ENCODE peak calls at places on chromosomes 4 and X, in ten cellular contexts. Y is pulmonary artery endothelial cell; P is lung; U is Ammon's horn; L is coronary artery; F is stimulated activated CD4-positive, alpha-beta T cell treated with anti-CD3 and anti-CD28 coated beads, Interleukin-15, amount 100 ng/mL, for 24 hours; C is IMR-90; M is endothelial cell; A is thyroid gland; I is psoas muscle. R is an unnamed sample.
A peak's percentile ranks its signal among the peaks of the same experiment; 100 is the strongest.

GRCh38 chr4:24770111-24770584 is 25.2 kb upstream of the SOD3 start:
- DNase-seq in F (peak; percentile 7), C (peak; percentile 97), P (no peak), U (peak; percentile 8), M (no peak), L (no peak), Y (no peak), A (no peak), I (no peak), R (no peak)

GRCh38 chr4:100302061-100303026 is 112.1 kb upstream of the DDIT4L start:
- DNase-seq in A (no peak), C (no peak), I (peak; percentile 32), P (no peak), F (no peak), L (no peak), M (no peak), U (no peak), Y (no peak), R (no peak)

GRCh38 chr4:56907489-56908205 is at the start of gene REST:
- DNase-seq in P (peak; percentile 73), F (peak; percentile 85), C (peak; percentile 52), M (peak; percentile 90), U (peak; percentile 71), Y (no peak), I (peak; percentile 81), L (peak; percentile 84), A (peak; percentile 75), R (peak; percentile 64)

GRCh38 chr4:166422475-166422874 is 549.4 kb downstream of the TLL1 start:
- DNase-seq in M (no peak), U (no peak), F (no peak), L (no peak), A (no peak), Y (no peak), C (peak; percentile 2), I (no peak), P (no peak), R (no peak)

GRCh38 chrX:27728291-27728690 is 79.5 kb upstream of the MAGEB10 start:
- DNase-seq in F (no peak), C (peak; percentile 42), I (no peak), P (no peak), L (no peak), Y (peak; percentile 39), M (no peak), A (no peak), U (no peak), R (no peak)

GRCh38 chr4:82748176-82748575 is 50.4 kb downstream of the SCD5 start:
- DNase-seq in Y (no peak), A (peak; percentile 31), U (peak; percentile 76), I (no peak), P (no peak), L (no peak), C (peak; percentile 65), F (no peak), M (no peak), R (no peak)

GRCh38 chrX:1883772-1884171 is 268.9 kb downstream of the ASMT start:
- DNase-seq in I (no peak), C (no peak), P (no peak), U (no peak), L (no peak), A (no peak), M (peak; percentile 26), Y (no peak), F (no peak), R (peak; percentile 6)

GRCh38 chrX:40685352-40685918 is 38.1 kb upstream of the CXorf38 start:
- DNase-seq in C (no peak), U (no peak), M (no peak), A (no peak), P (no peak), Y (no peak), L (no peak), I (no peak), F (no peak), R (peak; percentile 4)

GRCh38 chrX:150456466-150456865 is 93.3 kb downstream of the MAMLD1 start:
- DNase-seq in I (no peak), A (no peak), L (no peak), M (no peak), Y (no peak), P (no peak), C (no peak), U (no peak), F (no peak), R (peak; percentile 18)

GRCh38 chr4:76987153-76987562 is 37.6 kb downstream of the SEPTIN11 start:
- DNase-seq in U (no peak), C (peak; percentile 99), A (no peak), M (no peak), Y (no peak), P (no peak), F (no peak), I (peak; percentile 27), L (no peak), R (no peak)

GRCh38 chr4:38785901-38786402 is 3.2 kb upstream of the TLR10 start:
- DNase-seq in A (no peak), Y (no peak), I (no peak), M (no peak), L (no peak), C (no peak), U (peak; percentile 66), F (no peak), P (no peak), R (no peak)

GRCh38 chr4:84622959-84623358 is 40.0 kb downstream of the CDS1 start:
- DNase-seq in U (no peak), I (no peak), A (no peak), F (no peak), L (no peak), P (no peak), M (no peak), Y (no peak), C (no peak), R (no peak)

GRCh38 chr4:27429260-27429970 is 568.8 kb downstream of the STIM2 start:
- DNase-seq in C (no peak), Y (no peak), U (peak; percentile 21), M (no peak), I (no peak), L (no peak), F (no peak), P (no peak), A (no peak), R (no peak)

GRCh38 chr4:185219551-185220344 is 10.3 kb downstream of the SNX25 start:
- DNase-seq in P (no peak), U (peak; percentile 48), L (no peak), Y (no peak), I (no peak), F (no peak), A (peak; percentile 69), C (peak; percentile 78), M (no peak), R (no peak)

GRCh38 chr4:8281519-8282133 is 12.1 kb downstream of the HTRA3 start:
- DNase-seq in P (no peak), M (no peak), I (peak; percentile 80), L (no peak), A (peak; percentile 29), Y (no peak), F (no peak), U (no peak), C (peak; percentile 74), R (no peak)

GRCh38 chr4:67030636-67031035 is 514.7 kb downstream of the CENPC start:
- DNase-seq in A (no peak), Y (no peak), I (no peak), M (no peak), U (no peak), P (no peak), C (no peak), F (no peak), L (no peak), R (no peak)

GRCh38 chr4:55116450-55116849 is 8.9 kb downstream of the KDR start:
- DNase-seq in F (no peak), U (no peak), C (no peak), P (no peak), A (no peak), I (no peak), Y (no peak), M (peak; percentile 35), L (no peak), R (no peak)

GRCh38 chr4:110801591-110801990 is 178.7 kb upstream of the PITX2 start:
- DNase-seq in F (no peak), U (no peak), L (no peak), I (no peak), P (no peak), A (no peak), M (no peak), Y (no peak), C (no peak), R (no peak)

GRCh38 chrX:63747331-63747730 is 37.7 kb downstream of the ARHGEF9 start:
- DNase-seq in Y (peak; percentile 62), I (no peak), L (no peak), F (no peak), P (no peak), C (peak; percentile 68), M (no peak), U (no peak), A (no peak), R (no peak)

GRCh38 chr4:127558489-127559407 is 74.0 kb upstream of the INTU start:
- DNase-seq in P (no peak), L (no peak), M (no peak), F (no peak), C (no peak), Y (no peak), I (no peak), A (no peak), U (no peak), R (no peak)

GRCh38 chr4:140343303-140343702 is 30.1 kb upstream of the SCOC start:
- DNase-seq in U (no peak), F (no peak), C (no peak), Y (peak; percentile 1), I (no peak), P (peak; percentile 81), A (peak; percentile 68), M (no peak), L (no peak), R (no peak)

GRCh38 chr4:152850377-152850776 is 70.6 kb downstream of the ARFIP1 start:
- DNase-seq in L (no peak), F (peak; percentile 42), P (peak; percentile 70), I (peak; percentile 42), U (peak; percentile 5), M (peak; percentile 8), Y (no peak), C (peak; percentile 54), A (peak; percentile 62), R (peak; percentile 74)

GRCh38 chrX:55490121-55490520 is 473 bp upstream of the USP51 start:
- DNase-seq in A (no peak), C (no peak), P (no peak), U (no peak), L (no peak), Y (no peak), M (no peak), I (no peak), F (no peak), R (no peak)

GRCh38 chr4:165325732-165326512 is 1.5 kb upstream of the MSMO1 start:
- DNase-seq in L (no peak), C (peak; percentile 93), Y (peak; percentile 44), M (no peak), A (peak; percentile 9), P (no peak), I (no peak), F (no peak), U (no peak), R (peak; percentile 38)

GRCh38 chrX:102684772-102685520 is 27.3 kb upstream of the GPRASP2 start:
- DNase-seq in C (no peak), I (no peak), U (no peak), A (no peak), L (no peak), M (no peak), P (no peak), Y (no peak), F (no peak), R (no peak)

GRCh38 chrX:68550193-68550592 is 51.3 kb downstream of the YIPF6 start:
- DNase-seq in C (no peak), F (no peak), A (no peak), U (no peak), I (no peak), M (no peak), L (no peak), Y (no peak), P (no peak), R (no peak)

GRCh38 chr4:7052923-7053715 is 9.9 kb downstream of the TADA2B start:
- DNase-seq in P (peak; percentile 84), I (peak; percentile 56), F (peak; percentile 44), M (no peak), C (no peak), L (no peak), U (peak; percentile 64), A (peak; percentile 95), Y (no peak), R (peak; percentile 42)

GRCh38 chrX:13520931-13521330 is 48.5 kb upstream of the EGFL6 start:
- DNase-seq in M (no peak), L (no peak), C (no peak), F (no peak), U (no peak), P (no peak), Y (no peak), I (no peak), A (no peak), R (no peak)

R was measured in activated naive CD4-positive, alpha-beta T cell treated with anti-CD3 and anti-CD28 coated beads for 36 hours.